ENCODE peak calls at places on chromosomes 11 and 22, in eight cellular contexts. One of them, this sample, is unnamed.

GRCh38 chr11:130144721-130145327 is 14.8 kb upstream of the ST14 start:
- DNase-seq in transverse colon: no peak
- DNase-seq in psoas muscle: no peak
- DNase-seq in A172: no peak
- DNase-seq in chondrocyte: no peak
- DNase-seq in nucleus accumbens: no peak
- DNase-seq in HS-5: no peak
- DNase-seq in Caki2: no peak
- DNase-seq in this sample: no peak

GRCh38 chr11:107713009-107713408 is 1.2 kb upstream of the SLN start:
- DNase-seq in A172: no peak
- DNase-seq in transverse colon: no peak
- DNase-seq in chondrocyte: no peak
- DNase-seq in nucleus accumbens: no peak
- DNase-seq in HS-5: no peak
- DNase-seq in Caki2: no peak
- DNase-seq in psoas muscle: no peak
- DNase-seq in this sample: no peak

GRCh38 chr11:12201016-12201985 is 90.9 kb downstream of the MICAL2 start:
- DNase-seq in HS-5: peak
- DNase-seq in nucleus accumbens: no peak
- DNase-seq in A172: peak
- DNase-seq in transverse colon: no peak
- DNase-seq in chondrocyte: no peak
- DNase-seq in Caki2: no peak
- DNase-seq in psoas muscle: no peak
- DNase-seq in this sample: peak

GRCh38 chr11:87219266-87219665 is 181.5 kb downstream of the TMEM135 start:
- DNase-seq in nucleus accumbens: no peak
- DNase-seq in chondrocyte: no peak
- DNase-seq in psoas muscle: no peak
- DNase-seq in A172: no peak
- DNase-seq in HS-5: no peak
- DNase-seq in Caki2: no peak
- DNase-seq in transverse colon: no peak
- DNase-seq in this sample: peak

GRCh38 chr11:92893276-92893675 is 76.2 kb upstream of the MTNR1B start:
- DNase-seq in HS-5: no peak
- DNase-seq in Caki2: peak
- DNase-seq in chondrocyte: no peak
- DNase-seq in psoas muscle: no peak
- DNase-seq in nucleus accumbens: no peak
- DNase-seq in A172: no peak
- DNase-seq in transverse colon: no peak
- DNase-seq in this sample: peak

GRCh38 chr11:27124514-27125264 is 84.1 kb downstream of the BBOX1 start:
- DNase-seq in chondrocyte: no peak
- DNase-seq in nucleus accumbens: no peak
- DNase-seq in HS-5: no peak
- DNase-seq in A172: no peak
- DNase-seq in Caki2: no peak
- DNase-seq in psoas muscle: no peak
- DNase-seq in transverse colon: no peak
- DNase-seq in this sample: no peak

GRCh38 chr22:45968751-45969413 is 8.1 kb downstream of the WNT7B start:
- DNase-seq in nucleus accumbens: no peak
- DNase-seq in HS-5: peak
- DNase-seq in Caki2: peak
- DNase-seq in transverse colon: no peak
- DNase-seq in psoas muscle: no peak
- DNase-seq in A172: peak
- DNase-seq in chondrocyte: no peak
- DNase-seq in this sample: peak

GRCh38 chr11:124656759-124657627 is 16.5 kb downstream of the SIAE start:
- DNase-seq in psoas muscle: no peak
- DNase-seq in Caki2: no peak
- DNase-seq in chondrocyte: no peak
- DNase-seq in transverse colon: no peak
- DNase-seq in nucleus accumbens: no peak
- DNase-seq in A172: no peak
- DNase-seq in HS-5: no peak
- DNase-seq in this sample: peak

GRCh38 chr11:199004-199581 is 6.2 kb downstream of the SCGB1C1 start:
- DNase-seq in chondrocyte: peak
- DNase-seq in transverse colon: peak
- DNase-seq in psoas muscle: no peak
- DNase-seq in A172: no peak
- DNase-seq in HS-5: no peak
- DNase-seq in Caki2: no peak
- DNase-seq in nucleus accumbens: no peak
- DNase-seq in this sample: no peak

GRCh38 chr11:111585371-111585770 is 16.9 kb upstream of the SIK2 start:
- DNase-seq in transverse colon: no peak
- DNase-seq in A172: no peak
- DNase-seq in nucleus accumbens: no peak
- DNase-seq in chondrocyte: no peak
- DNase-seq in HS-5: no peak
- DNase-seq in Caki2: no peak
- DNase-seq in psoas muscle: no peak
- DNase-seq in this sample: peak

GRCh38 chr11:92436026-92436425 is 211.4 kb downstream of the FAT3 start:
- DNase-seq in Caki2: no peak
- DNase-seq in nucleus accumbens: no peak
- DNase-seq in chondrocyte: no peak
- DNase-seq in transverse colon: no peak
- DNase-seq in A172: no peak
- DNase-seq in HS-5: no peak
- DNase-seq in psoas muscle: no peak
- DNase-seq in this sample: no peak

GRCh38 chr22:36197065-36197440 is 4.6 kb downstream of the APOL4 start:
- DNase-seq in HS-5: no peak
- DNase-seq in nucleus accumbens: no peak
- DNase-seq in chondrocyte: no peak
- DNase-seq in A172: peak
- DNase-seq in transverse colon: peak
- DNase-seq in Caki2: no peak
- DNase-seq in psoas muscle: peak
- DNase-seq in this sample: peak

GRCh38 chr11:75337195-75337654 is 14.2 kb downstream of the ARRB1 start:
- DNase-seq in transverse colon: no peak
- DNase-seq in HS-5: no peak
- DNase-seq in Caki2: no peak
- DNase-seq in chondrocyte: no peak
- DNase-seq in A172: peak
- DNase-seq in nucleus accumbens: no peak
- DNase-seq in psoas muscle: peak
- DNase-seq in this sample: no peak

GRCh38 chr11:58574851-58575250 is 805 bp downstream of the LPXN start:
- DNase-seq in Caki2: no peak
- DNase-seq in HS-5: peak
- DNase-seq in A172: no peak
- DNase-seq in chondrocyte: no peak
- DNase-seq in nucleus accumbens: no peak
- DNase-seq in transverse colon: no peak
- DNase-seq in psoas muscle: no peak
- DNase-seq in this sample: peak

GRCh38 chr11:1039481-1040427 is 3.2 kb upstream of the MUC6 start:
- DNase-seq in psoas muscle: peak
- DNase-seq in nucleus accumbens: no peak
- DNase-seq in transverse colon: no peak
- DNase-seq in Caki2: no peak
- DNase-seq in A172: peak
- DNase-seq in HS-5: no peak
- DNase-seq in chondrocyte: no peak
- DNase-seq in this sample: no peak

GRCh38 chr22:22074634-22075381 is 92.2 kb upstream of the TOP3B start:
- DNase-seq in chondrocyte: no peak
- DNase-seq in transverse colon: no peak
- DNase-seq in psoas muscle: no peak
- DNase-seq in nucleus accumbens: no peak
- DNase-seq in Caki2: peak
- DNase-seq in A172: peak
- DNase-seq in HS-5: no peak
- DNase-seq in this sample: no peak

GRCh38 chr11:68017858-68018729 is 8.0 kb downstream of the ALDH3B1 start:
- DNase-seq in nucleus accumbens: no peak
- DNase-seq in A172: no peak
- DNase-seq in HS-5: no peak
- DNase-seq in psoas muscle: no peak
- DNase-seq in Caki2: no peak
- DNase-seq in transverse colon: no peak
- DNase-seq in chondrocyte: peak
- DNase-seq in this sample: no peak

GRCh38 chr11:72602250-72602904 is 71.8 kb downstream of the PDE2A start:
- DNase-seq in psoas muscle: no peak
- DNase-seq in nucleus accumbens: no peak
- DNase-seq in Caki2: no peak
- DNase-seq in A172: no peak
- DNase-seq in transverse colon: peak
- DNase-seq in HS-5: no peak
- DNase-seq in chondrocyte: no peak
- DNase-seq in this sample: no peak

GRCh38 chr11:113014731-113015455 is 53.7 kb downstream of the NCAM1 start:
- DNase-seq in Caki2: no peak
- DNase-seq in chondrocyte: no peak
- DNase-seq in nucleus accumbens: no peak
- DNase-seq in psoas muscle: peak
- DNase-seq in A172: no peak
- DNase-seq in HS-5: no peak
- DNase-seq in transverse colon: peak
- DNase-seq in this sample: no peak

GRCh38 chr22:36373258-36373579 is 14.5 kb downstream of the MYH9 start:
- DNase-seq in psoas muscle: peak
- DNase-seq in A172: no peak
- DNase-seq in transverse colon: no peak
- DNase-seq in HS-5: no peak
- DNase-seq in nucleus accumbens: no peak
- DNase-seq in chondrocyte: no peak
- DNase-seq in Caki2: no peak
- DNase-seq in this sample: no peak

GRCh38 chr11:75728992-75729391 is 11.4 kb downstream of the MOGAT2 start:
- DNase-seq in Caki2: no peak
- DNase-seq in A172: no peak
- DNase-seq in transverse colon: no peak
- DNase-seq in psoas muscle: no peak
- DNase-seq in nucleus accumbens: no peak
- DNase-seq in HS-5: no peak
- DNase-seq in chondrocyte: no peak
- DNase-seq in this sample: no peak

GRCh38 chr11:62390727-62391126 is 28.1 kb upstream of the SCGB1A1 start:
- DNase-seq in HS-5: no peak
- DNase-seq in Caki2: no peak
- DNase-seq in transverse colon: no peak
- DNase-seq in chondrocyte: no peak
- DNase-seq in nucleus accumbens: no peak
- DNase-seq in A172: no peak
- DNase-seq in psoas muscle: no peak
- DNase-seq in this sample: no peak

GRCh38 chr11:355581-356458 is 13.5 kb upstream of the B4GALNT4 start:
- DNase-seq in psoas muscle: peak
- DNase-seq in chondrocyte: peak
- DNase-seq in A172: peak
- DNase-seq in Caki2: peak
- DNase-seq in transverse colon: peak
- DNase-seq in nucleus accumbens: peak
- DNase-seq in HS-5: peak
- DNase-seq in this sample: peak

GRCh38 chr22:35995772-35996171 is 32.9 kb downstream of the RBFOX2 start:
- DNase-seq in chondrocyte: no peak
- DNase-seq in nucleus accumbens: no peak
- DNase-seq in psoas muscle: peak
- DNase-seq in HS-5: peak
- DNase-seq in transverse colon: peak
- DNase-seq in Caki2: no peak
- DNase-seq in A172: peak
- DNase-seq in this sample: peak

GRCh38 chr22:49486225-49486624 is 341.4 kb downstream of the BRD1 start:
- DNase-seq in transverse colon: no peak
- DNase-seq in Caki2: no peak
- DNase-seq in nucleus accumbens: no peak
- DNase-seq in HS-5: no peak
- DNase-seq in psoas muscle: no peak
- DNase-seq in chondrocyte: no peak
- DNase-seq in A172: no peak
- DNase-seq in this sample: no peak

GRCh38 chr11:76074178-76075112 is 131.9 kb downstream of the WNT11 start:
- DNase-seq in Caki2: no peak
- DNase-seq in chondrocyte: no peak
- DNase-seq in nucleus accumbens: no peak
- DNase-seq in psoas muscle: no peak
- DNase-seq in A172: no peak
- DNase-seq in transverse colon: no peak
- DNase-seq in HS-5: peak
- DNase-seq in this sample: peak